ENCODE peak calls at places on chromosome 11, in ten cellular contexts. One of them, this sample, is unnamed.

GRCh38 chr11:46277623-46278386 is at the start of gene CREB3L1:
- DNase-seq in stomach: peak; percentile 91
- DNase-seq in upper lobe of left lung: peak; percentile 88
- DNase-seq in esophagus muscularis mucosa: no peak
- DNase-seq in transverse colon: peak; percentile 81
- DNase-seq in A549: no peak
- DNase-seq in K562: peak; percentile 82
- DNase-seq in tibial nerve: no peak
- DNase-seq in suprapubic skin: no peak
- DNase-seq in sigmoid colon: peak; percentile 71
- DNase-seq in this sample: peak; percentile 49

GRCh38 chr11:10307022-10307410 is 2.1 kb downstream of the ADM start:
- DNase-seq in stomach: no peak
- DNase-seq in upper lobe of left lung: no peak
- DNase-seq in esophagus muscularis mucosa: no peak
- DNase-seq in transverse colon: no peak
- DNase-seq in A549: peak; percentile 76
- DNase-seq in K562: no peak
- DNase-seq in tibial nerve: no peak
- DNase-seq in suprapubic skin: no peak
- DNase-seq in sigmoid colon: no peak
- DNase-seq in this sample: no peak

GRCh38 chr11:91163619-91164451 is 941.0 kb upstream of the CHORDC1 start:
- DNase-seq in stomach: no peak
- DNase-seq in upper lobe of left lung: no peak
- DNase-seq in esophagus muscularis mucosa: no peak
- DNase-seq in transverse colon: no peak
- DNase-seq in A549: no peak
- DNase-seq in K562: no peak
- DNase-seq in tibial nerve: no peak
- DNase-seq in suprapubic skin: no peak
- DNase-seq in sigmoid colon: no peak
- DNase-seq in this sample: peak; percentile 8

GRCh38 chr11:2259466-2259830 is 10.9 kb downstream of the ASCL2 start:
- DNase-seq in stomach: no peak
- DNase-seq in upper lobe of left lung: peak; percentile 77
- DNase-seq in esophagus muscularis mucosa: no peak
- DNase-seq in transverse colon: no peak
- DNase-seq in A549: no peak
- DNase-seq in K562: no peak
- DNase-seq in tibial nerve: no peak
- DNase-seq in suprapubic skin: no peak
- DNase-seq in sigmoid colon: peak; percentile 50
- DNase-seq in this sample: no peak

GRCh38 chr11:77252555-77253270 is 48.8 kb downstream of the GDPD4 start:
- DNase-seq in stomach: no peak
- DNase-seq in upper lobe of left lung: no peak
- DNase-seq in esophagus muscularis mucosa: no peak
- DNase-seq in transverse colon: peak; percentile 10
- DNase-seq in A549: no peak
- DNase-seq in K562: no peak
- DNase-seq in tibial nerve: no peak
- DNase-seq in suprapubic skin: no peak
- DNase-seq in sigmoid colon: no peak
- DNase-seq in this sample: no peak

GRCh38 chr11:36010010-36010740 is 66.3 kb downstream of the LDLRAD3 start:
- DNase-seq in stomach: no peak
- DNase-seq in upper lobe of left lung: no peak
- DNase-seq in esophagus muscularis mucosa: no peak
- DNase-seq in transverse colon: no peak
- DNase-seq in A549: no peak
- DNase-seq in K562: no peak
- DNase-seq in tibial nerve: no peak
- DNase-seq in suprapubic skin: no peak
- DNase-seq in sigmoid colon: no peak
- DNase-seq in this sample: no peak

GRCh38 chr11:121159721-121160120 is 58.7 kb downstream of the TECTA start:
- DNase-seq in stomach: no peak
- DNase-seq in upper lobe of left lung: no peak
- DNase-seq in esophagus muscularis mucosa: peak; percentile 77
- DNase-seq in transverse colon: no peak
- DNase-seq in A549: no peak
- DNase-seq in K562: no peak
- DNase-seq in tibial nerve: no peak
- DNase-seq in suprapubic skin: no peak
- DNase-seq in sigmoid colon: no peak
- DNase-seq in this sample: no peak

GRCh38 chr11:64086263-64086938 is 50.7 kb downstream of the FLRT1 start:
- DNase-seq in stomach: peak; percentile 43
- DNase-seq in upper lobe of left lung: no peak
- DNase-seq in esophagus muscularis mucosa: no peak
- DNase-seq in transverse colon: peak; percentile 27
- DNase-seq in A549: no peak
- DNase-seq in K562: no peak
- DNase-seq in tibial nerve: peak; percentile 36
- DNase-seq in suprapubic skin: no peak
- DNase-seq in sigmoid colon: peak; percentile 88
- DNase-seq in this sample: peak; percentile 51

GRCh38 chr11:114271316-114271715 is 24.9 kb upstream of the NNMT start:
- DNase-seq in stomach: no peak
- DNase-seq in upper lobe of left lung: no peak
- DNase-seq in esophagus muscularis mucosa: peak; percentile 57
- DNase-seq in transverse colon: no peak
- DNase-seq in A549: no peak
- DNase-seq in K562: no peak
- DNase-seq in tibial nerve: no peak
- DNase-seq in suprapubic skin: no peak
- DNase-seq in sigmoid colon: no peak
- DNase-seq in this sample: no peak

GRCh38 chr11:114273071-114273470 is 23.1 kb upstream of the NNMT start:
- DNase-seq in stomach: no peak
- DNase-seq in upper lobe of left lung: no peak
- DNase-seq in esophagus muscularis mucosa: peak; percentile 42
- DNase-seq in transverse colon: no peak
- DNase-seq in A549: no peak
- DNase-seq in K562: no peak
- DNase-seq in tibial nerve: no peak
- DNase-seq in suprapubic skin: no peak
- DNase-seq in sigmoid colon: no peak
- DNase-seq in this sample: no peak

GRCh38 chr11:114269498-114269897 is 26.7 kb upstream of the NNMT start:
- DNase-seq in stomach: no peak
- DNase-seq in upper lobe of left lung: no peak
- DNase-seq in esophagus muscularis mucosa: peak; percentile 34
- DNase-seq in transverse colon: no peak
- DNase-seq in A549: no peak
- DNase-seq in K562: no peak
- DNase-seq in tibial nerve: no peak
- DNase-seq in suprapubic skin: no peak
- DNase-seq in sigmoid colon: no peak
- DNase-seq in this sample: no peak

GRCh38 chr11:114272311-114272710 is 23.9 kb upstream of the NNMT start:
- DNase-seq in stomach: no peak
- DNase-seq in upper lobe of left lung: no peak
- DNase-seq in esophagus muscularis mucosa: peak; percentile 77
- DNase-seq in transverse colon: no peak
- DNase-seq in A549: no peak
- DNase-seq in K562: no peak
- DNase-seq in tibial nerve: no peak
- DNase-seq in suprapubic skin: no peak
- DNase-seq in sigmoid colon: no peak
- DNase-seq in this sample: no peak

DNA sequence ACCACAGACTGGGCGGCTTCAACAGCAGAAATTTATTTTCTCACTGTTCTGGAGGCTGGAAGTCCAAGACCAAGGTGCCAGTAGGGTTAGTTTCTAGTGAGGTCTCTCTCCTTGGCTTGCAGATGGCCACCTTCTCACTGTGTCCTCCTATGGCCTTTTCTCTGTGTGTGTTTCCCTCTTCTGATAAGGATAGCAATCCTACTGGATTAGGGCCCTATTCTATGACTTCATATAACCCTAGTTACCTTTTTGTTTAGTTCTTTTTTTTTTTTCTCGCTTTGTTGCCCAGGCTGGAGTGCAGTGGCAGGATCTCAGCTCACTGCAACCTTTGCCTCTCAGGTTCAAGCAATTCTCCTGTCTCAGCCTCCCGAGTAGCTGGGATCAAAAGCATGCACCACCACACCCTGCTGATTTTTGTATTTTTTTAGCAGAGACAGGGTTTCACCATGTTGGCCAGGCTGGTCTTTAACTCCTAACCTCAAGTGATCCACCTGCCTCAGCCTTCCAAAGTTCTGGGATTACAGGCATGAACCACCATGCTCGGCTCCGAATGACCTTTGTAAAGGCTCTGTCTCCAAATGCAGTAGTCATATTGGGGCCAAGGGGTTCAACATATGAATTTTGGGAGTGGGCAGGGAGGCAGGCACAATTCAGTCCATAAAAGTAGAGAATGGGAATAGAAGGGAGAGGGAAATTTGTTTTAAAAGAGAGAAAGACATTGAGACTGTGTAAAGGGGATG is 25.5 kb upstream of the NNMT start:
- DNase-seq in stomach: no peak
- DNase-seq in upper lobe of left lung: no peak
- DNase-seq in esophagus muscularis mucosa: peak; percentile 24
- DNase-seq in transverse colon: no peak
- DNase-seq in A549: no peak
- DNase-seq in K562: no peak
- DNase-seq in tibial nerve: no peak
- DNase-seq in suprapubic skin: no peak
- DNase-seq in sigmoid colon: no peak
- DNase-seq in this sample: no peak
- TF ChIP-seq EP300 in stomach: no peak
- TF ChIP-seq EP300 in upper lobe of left lung: no peak
- TF ChIP-seq EP300 in esophagus muscularis mucosa: no peak
- TF ChIP-seq EP300 in transverse colon: no peak
- TF ChIP-seq EP300 in A549: no peak
- TF ChIP-seq EP300 in K562: no peak
- TF ChIP-seq EP300 in tibial nerve: no peak
- TF ChIP-seq EP300 in suprapubic skin: no peak
- TF ChIP-seq EP300 in sigmoid colon: no peak
- TF ChIP-seq EP300 in this sample: no peak

DNA sequence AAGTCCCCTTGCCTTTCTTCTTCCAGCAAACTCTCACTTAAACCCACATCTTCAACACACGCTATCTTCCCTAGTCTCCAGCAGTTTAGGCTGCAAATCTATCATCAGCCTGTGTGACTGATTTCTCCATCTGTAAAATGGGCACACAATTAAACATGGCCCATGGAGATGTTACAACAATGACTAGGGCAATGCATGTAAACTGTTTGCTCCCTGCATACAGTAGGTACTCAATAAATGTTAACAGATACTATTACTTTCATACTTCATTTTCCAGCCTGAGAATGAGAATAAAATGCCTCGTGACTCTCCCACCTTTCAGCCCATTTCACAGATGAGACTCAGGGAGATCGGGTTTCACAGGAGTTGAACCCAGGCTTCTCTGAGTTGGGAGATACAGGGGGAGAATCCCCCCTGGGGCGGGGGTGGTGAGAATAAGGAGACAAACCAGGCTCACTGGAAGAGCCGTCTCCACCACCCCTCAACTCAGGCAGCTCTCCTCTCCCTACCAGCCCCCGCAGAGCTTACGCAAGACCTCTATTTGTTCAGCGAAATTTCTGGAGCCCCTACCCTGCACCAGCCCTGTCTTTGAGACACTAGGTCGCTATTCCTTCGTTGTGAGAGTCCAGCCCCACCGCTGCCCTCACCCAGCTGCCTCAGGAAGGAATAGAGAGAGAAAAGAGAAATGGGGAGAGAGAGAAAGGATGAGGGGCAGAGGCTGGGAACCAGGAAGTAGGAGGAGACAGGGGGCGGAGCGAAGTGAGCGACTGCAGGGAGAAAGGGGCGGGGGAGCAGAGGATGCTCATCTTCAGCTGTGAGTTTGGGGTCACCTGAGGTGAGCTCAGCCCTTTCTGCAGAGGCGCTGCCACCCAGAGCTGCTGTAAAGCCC is 42.1 kb upstream of the KLHL35 start:
- DNase-seq in stomach: peak; percentile 33
- DNase-seq in upper lobe of left lung: no peak
- DNase-seq in esophagus muscularis mucosa: no peak
- DNase-seq in transverse colon: peak; percentile 46
- DNase-seq in A549: no peak
- DNase-seq in K562: peak; percentile 89
- DNase-seq in tibial nerve: peak; percentile 55
- DNase-seq in suprapubic skin: no peak
- DNase-seq in sigmoid colon: no peak
- DNase-seq in this sample: peak; percentile 70
- TF ChIP-seq POLR2A in stomach: no peak
- TF ChIP-seq POLR2A in upper lobe of left lung: no peak
- TF ChIP-seq POLR2A in esophagus muscularis mucosa: no peak
- TF ChIP-seq POLR2A in transverse colon: no peak
- TF ChIP-seq POLR2A in A549: no peak
- TF ChIP-seq POLR2A in K562: peak; percentile 58
- TF ChIP-seq POLR2A in tibial nerve: no peak
- TF ChIP-seq POLR2A in suprapubic skin: no peak
- TF ChIP-seq POLR2A in sigmoid colon: no peak
- TF ChIP-seq POLR2A in this sample: no peak

GRCh38 chr11:27391336-27392015 is 28.5 kb upstream of the CCDC34 start:
- DNase-seq in stomach: no peak
- DNase-seq in upper lobe of left lung: no peak
- DNase-seq in esophagus muscularis mucosa: no peak
- DNase-seq in transverse colon: no peak
- DNase-seq in A549: no peak
- DNase-seq in K562: no peak
- DNase-seq in tibial nerve: no peak
- DNase-seq in suprapubic skin: no peak
- DNase-seq in sigmoid colon: no peak
- DNase-seq in this sample: no peak

GRCh38 chr11:27390959-27391326 is 27.9 kb upstream of the CCDC34 start:
- DNase-seq in stomach: no peak
- DNase-seq in upper lobe of left lung: no peak
- DNase-seq in esophagus muscularis mucosa: no peak
- DNase-seq in transverse colon: no peak
- DNase-seq in A549: no peak
- DNase-seq in K562: no peak
- DNase-seq in tibial nerve: no peak
- DNase-seq in suprapubic skin: no peak
- DNase-seq in sigmoid colon: no peak
- DNase-seq in this sample: no peak

GRCh38 chr11:27388869-27389268 is 25.9 kb upstream of the CCDC34 start:
- DNase-seq in stomach: no peak
- DNase-seq in upper lobe of left lung: no peak
- DNase-seq in esophagus muscularis mucosa: no peak
- DNase-seq in transverse colon: no peak
- DNase-seq in A549: no peak
- DNase-seq in K562: no peak
- DNase-seq in tibial nerve: no peak
- DNase-seq in suprapubic skin: no peak
- DNase-seq in sigmoid colon: no peak
- DNase-seq in this sample: no peak

GRCh38 chr11:27392278-27392677 is 29.3 kb upstream of the CCDC34 start:
- DNase-seq in stomach: no peak
- DNase-seq in upper lobe of left lung: no peak
- DNase-seq in esophagus muscularis mucosa: no peak
- DNase-seq in transverse colon: no peak
- DNase-seq in A549: no peak
- DNase-seq in K562: no peak
- DNase-seq in tibial nerve: no peak
- DNase-seq in suprapubic skin: no peak
- DNase-seq in sigmoid colon: no peak
- DNase-seq in this sample: no peak

DNA sequence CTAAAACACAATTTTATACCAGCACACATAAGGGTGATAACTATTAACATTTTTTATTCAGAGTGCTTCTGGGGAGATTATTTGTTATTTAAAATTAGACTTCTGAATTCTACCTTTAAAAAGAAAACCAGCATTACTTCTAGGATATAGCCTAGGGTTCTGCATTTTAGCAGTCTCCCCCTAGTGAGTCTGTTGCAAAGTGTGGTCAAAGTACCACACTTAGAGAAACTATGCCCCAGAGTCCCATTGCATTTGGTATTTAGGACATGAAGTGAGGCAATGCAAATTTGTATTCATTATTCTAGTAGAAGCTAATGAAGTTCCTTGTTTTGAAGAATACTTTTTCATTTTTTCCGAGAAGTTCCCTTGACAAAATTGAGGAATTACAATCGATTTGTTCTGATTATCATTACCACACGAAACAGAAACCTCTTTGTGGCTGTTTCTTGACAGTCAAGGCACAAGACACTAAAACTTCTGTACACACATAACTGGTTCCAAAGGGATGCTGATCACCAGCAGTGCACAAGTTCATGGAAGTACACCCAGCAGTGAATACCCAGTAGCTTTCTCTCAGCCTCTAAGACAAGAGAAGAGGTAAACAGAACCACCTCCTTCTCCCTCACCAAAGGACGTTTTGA is 27.4 kb upstream of the CCDC34 start:
- DNase-seq in stomach: no peak
- DNase-seq in upper lobe of left lung: no peak
- DNase-seq in esophagus muscularis mucosa: no peak
- DNase-seq in transverse colon: no peak
- DNase-seq in A549: no peak
- DNase-seq in K562: no peak
- DNase-seq in tibial nerve: no peak
- DNase-seq in suprapubic skin: no peak
- DNase-seq in sigmoid colon: no peak
- DNase-seq in this sample: no peak
- H3K4me3 ChIP-seq in stomach: no peak overlapping the region
- H3K4me3 ChIP-seq in upper lobe of left lung: no peak overlapping the region
- H3K4me3 ChIP-seq in esophagus muscularis mucosa: no peak overlapping the region
- H3K4me3 ChIP-seq in transverse colon: no peak overlapping the region
- H3K4me3 ChIP-seq in A549: peak overlapping the region; percentile 10
- H3K4me3 ChIP-seq in K562: no peak overlapping the region
- H3K4me3 ChIP-seq in tibial nerve: no peak overlapping the region
- H3K4me3 ChIP-seq in suprapubic skin: no peak overlapping the region
- H3K4me3 ChIP-seq in sigmoid colon: no peak overlapping the region
- H3K4me3 ChIP-seq in this sample: no peak overlapping the region

GRCh38 chr11:20399498-20399897 is 12.0 kb downstream of the PRMT3 start:
- DNase-seq in stomach: no peak
- DNase-seq in upper lobe of left lung: no peak
- DNase-seq in esophagus muscularis mucosa: no peak
- DNase-seq in transverse colon: no peak
- DNase-seq in A549: no peak
- DNase-seq in K562: no peak
- DNase-seq in tibial nerve: no peak
- DNase-seq in suprapubic skin: no peak
- DNase-seq in sigmoid colon: no peak
- DNase-seq in this sample: no peak

GRCh38 chr11:20403059-20403458 is 15.5 kb downstream of the PRMT3 start:
- DNase-seq in stomach: no peak
- DNase-seq in upper lobe of left lung: no peak
- DNase-seq in esophagus muscularis mucosa: no peak
- DNase-seq in transverse colon: no peak
- DNase-seq in A549: no peak
- DNase-seq in K562: no peak
- DNase-seq in tibial nerve: no peak
- DNase-seq in suprapubic skin: no peak
- DNase-seq in sigmoid colon: no peak
- DNase-seq in this sample: no peak

DNA sequence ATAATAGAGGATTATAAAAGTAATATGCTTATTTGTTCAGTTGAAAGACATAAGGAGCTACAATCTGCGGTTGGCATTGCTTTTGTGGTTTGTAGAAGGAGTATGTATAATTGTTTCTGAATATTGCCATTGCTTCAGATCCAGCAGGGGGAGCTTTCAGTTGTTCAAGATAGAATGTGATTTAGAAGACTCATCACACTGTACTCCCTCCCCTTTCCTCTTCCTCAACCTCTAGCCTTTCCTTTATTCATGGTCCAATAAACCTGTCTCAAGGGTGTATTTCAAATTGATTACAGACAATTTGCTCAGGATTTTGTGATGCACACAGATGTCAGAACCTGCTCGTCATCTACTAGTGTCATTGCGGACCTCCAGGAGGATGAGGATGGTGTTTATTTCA is 9.8 kb downstream of the PRMT3 start:
- DNase-seq in stomach: no peak
- DNase-seq in upper lobe of left lung: no peak
- DNase-seq in esophagus muscularis mucosa: no peak
- DNase-seq in transverse colon: no peak
- DNase-seq in A549: peak; percentile 38
- DNase-seq in K562: peak; percentile 18
- DNase-seq in tibial nerve: no peak
- DNase-seq in suprapubic skin: no peak
- DNase-seq in sigmoid colon: no peak
- DNase-seq in this sample: no peak
- TF ChIP-seq EP300 in stomach: no peak
- TF ChIP-seq EP300 in upper lobe of left lung: no peak
- TF ChIP-seq EP300 in esophagus muscularis mucosa: no peak
- TF ChIP-seq EP300 in transverse colon: no peak
- TF ChIP-seq EP300 in A549: no peak
- TF ChIP-seq EP300 in K562: no peak
- TF ChIP-seq EP300 in tibial nerve: no peak
- TF ChIP-seq EP300 in suprapubic skin: no peak
- TF ChIP-seq EP300 in sigmoid colon: no peak
- TF ChIP-seq EP300 in this sample: no peak

This sample was measured in ovary.